ENCODE peak calls at places on chromosome 2, in eight cellular contexts. G, M, K, C, E, A, N and F are unnamed samples. For H3K27me3, the result is how much of the 10 kb centered on the place peaks cover.

GRCh38 chr2:207046642-207047213 is 107.4 kb downstream of the CPO start:
- DNase-seq in E (no peak), K (no peak), A (no peak), N (peak), G (no peak), M (no peak), C (peak), F (peak)

GRCh38 chr2:17300141-17300540 is 218.1 kb downstream of the RAD51AP2 start:
- DNase-seq in E (no peak), K (no peak), A (no peak), C (peak), M (no peak), G (no peak), N (no peak), F (peak)

GRCh38 chr2:54680397-54681032 is 42.9 kb upstream of the EML6 start:
- DNase-seq in N (no peak), G (no peak), E (no peak), A (no peak), M (no peak), C (peak), K (no peak), F (no peak)

GRCh38 chr2:199344012-199344411 is 113.7 kb downstream of the SATB2 start:
- DNase-seq in N (no peak), M (no peak), E (no peak), G (no peak), K (no peak), A (no peak), C (no peak), F (no peak)

GRCh38 chr2:110732422-110733413 is at the start of gene ACOXL:
- DNase-seq in M (no peak), C (no peak), G (no peak), K (no peak), A (no peak), E (peak), N (no peak), F (peak)

GRCh38 chr2:120445431-120446143 is 99.7 kb downstream of the INHBB start:
- DNase-seq in E (peak), N (no peak), A (peak), G (no peak), K (no peak), C (peak), M (no peak), F (peak)

GRCh38 chr2:54122939-54123338 is 7.5 kb downstream of the ACYP2 start:
- DNase-seq in E (no peak), K (no peak), G (peak), N (no peak), A (peak), M (no peak), C (peak), F (peak)

GRCh38 chr2:5692561-5693287 is 540 bp downstream of the SOX11 start:
- DNase-seq in A (no peak), M (no peak), N (no peak), G (no peak), E (peak), K (no peak), C (peak), F (no peak)

GRCh38 chr2:217988014-217988839 is 14.6 kb downstream of the TNS1 start:
- DNase-seq in G (peak), K (peak), E (peak), M (peak), A (peak), C (peak), N (peak), F (peak)

GRCh38 chr2:70888925-70889715 is 46.6 kb upstream of the ATP6V1B1 start:
- DNase-seq in C (no peak), K (no peak), E (no peak), N (no peak), A (no peak), G (no peak), M (peak), F (no peak)

GRCh38 chr2:147451131-147451530 is 393.7 kb upstream of the ACVR2A start:
- DNase-seq in M (no peak), A (no peak), E (no peak), N (no peak), K (no peak), G (no peak), C (no peak), F (no peak)

GRCh38 chr2:113078350-113078839 is 10.6 kb downstream of the IL1F10 start:
- DNase-seq in A (no peak), M (no peak), N (no peak), K (no peak), G (no peak), C (peak), E (no peak), F (peak)

GRCh38 chr2:109066917-109067828 is 61.8 kb upstream of the SH3RF3 start:
- DNase-seq in E (peak), N (no peak), M (no peak), A (no peak), K (no peak), G (no peak), C (peak), F (no peak)

GRCh38 chr2:190513877-190514276 is 20.6 kb downstream of the NEMP2 start:
- DNase-seq in K (no peak), G (no peak), E (no peak), A (no peak), M (no peak), N (no peak), C (no peak), F (no peak)

GRCh38 chr2:12296915-12297314 is 419.8 kb upstream of the TRIB2 start:
- DNase-seq in A (no peak), K (no peak), G (no peak), C (no peak), E (no peak), M (no peak), N (no peak), F (no peak)

GRCh38 chr2:118014492-118014824 is 588 bp upstream of the CCDC93 start:
- DNase-seq in N (no peak), C (no peak), G (no peak), K (no peak), M (peak), E (no peak), A (no peak), F (no peak)

GRCh38 chr2:58762176-58762781 is 521.2 kb upstream of the FANCL start:
- DNase-seq in K (no peak), A (peak), C (peak), G (peak), E (peak), M (peak), N (peak), F (peak)

GRCh38 chr2:186456941-186457340 is 29.1 kb upstream of the ZC3H15 start:
- DNase-seq in C (peak), E (no peak), M (no peak), N (no peak), A (no peak), K (no peak), G (no peak), F (peak)

GRCh38 chr2:133791191-133791590 is 222.9 kb upstream of the NCKAP5 start:
- DNase-seq in N (no peak), K (no peak), M (no peak), C (peak), E (no peak), A (no peak), G (no peak), F (peak)

GRCh38 chr2:24711881-24712280 is 81.3 kb downstream of the PTRHD1 start:
- DNase-seq in G (no peak), E (no peak), N (no peak), A (no peak), M (no peak), K (no peak), C (no peak), F (no peak)

GRCh38 chr2:237485844-237486243 is 1.2 kb upstream of the MLPH start:
- DNase-seq in C (no peak), G (no peak), A (no peak), E (no peak), N (no peak), K (no peak), M (no peak), F (no peak)

GRCh38 chr2:187542123-187542522 is 12.1 kb downstream of the TFPI start:
- DNase-seq in N (no peak), G (no peak), M (no peak), K (no peak), C (peak), E (no peak), A (no peak), F (no peak)

GRCh38 chr2:77778917-77779316 is 256.7 kb upstream of the LRRTM4 start:
- DNase-seq in C (no peak), A (no peak), N (no peak), G (no peak), K (no peak), E (no peak), M (no peak), F (no peak)

GRCh38 chr2:118264591-118264990 is 176.3 kb downstream of the INSIG2 start:
- DNase-seq in A (no peak), M (no peak), K (no peak), N (no peak), C (peak), G (no peak), E (no peak), F (no peak)

GRCh38 chr2:190809139-190809764 is 71.4 kb upstream of the GLS start:
- DNase-seq in E (no peak), G (no peak), K (no peak), M (no peak), A (peak), C (no peak), N (no peak), F (no peak)

GRCh38 chr2:130336877-130337734 is 5.6 kb upstream of the IMP4 start:
- DNase-seq in M (peak), N (no peak), E (peak), C (peak), G (peak), K (peak), A (peak), F (peak)

GRCh38 chr2:83665894-83666293 is 793.2 kb downstream of the SUCLG1 start:
- DNase-seq in A (peak), M (no peak), G (no peak), K (no peak), E (no peak), C (peak), N (no peak), F (peak)

GRCh38 chr2:120316071-120316470 is 29.9 kb upstream of the INHBB start:
- DNase-seq in A (no peak), K (no peak), N (no peak), C (no peak), G (no peak), E (peak), M (no peak), F (no peak)

GRCh38 chr2:226903179-226903578 is 67.3 kb downstream of the RHBDD1 start:
- DNase-seq in A (no peak), G (peak), N (no peak), K (no peak), M (no peak), C (peak), E (no peak), F (peak)

GRCh38 chr2:18149660-18150246 is 271.3 kb downstream of the KCNS3 start:
- DNase-seq in G (no peak), N (no peak), A (peak), K (no peak), M (no peak), E (no peak), C (peak), F (peak)

GRCh38 chr2:203728321-203728720 is 21.9 kb downstream of the CD28 start:
- DNase-seq in M (no peak), G (no peak), A (no peak), K (no peak), C (no peak), E (no peak), N (no peak), F (no peak)

GRCh38 chr2:210169871-210170441 is 1.3 kb downstream of the KANSL1L start:
- DNase-seq in N (peak), A (peak), G (peak), K (no peak), E (no peak), M (peak), C (peak), F (peak)

GRCh38 chr2:26488463-26489212 is 10.7 kb upstream of the OTOF start:
- DNase-seq in C (no peak), K (no peak), N (no peak), E (peak), G (no peak), A (no peak), M (no peak), F (no peak)

GRCh38 chr2:137724879-137725278 is 239.4 kb upstream of the HNMT start:
- DNase-seq in C (no peak), K (no peak), M (no peak), N (no peak), E (no peak), G (no peak), A (no peak), F (no peak)

GRCh38 chr2:197322729-197323720 is 12.4 kb upstream of the ANKRD44 start:
- DNase-seq in C (no peak), M (no peak), A (peak), N (no peak), E (no peak), K (no peak), G (no peak), F (no peak)

GRCh38 chr2:223538920-223539440 is 63.2 kb downstream of the SCG2 start:
- DNase-seq in M (no peak), E (no peak), N (no peak), K (no peak), A (no peak), G (no peak), C (peak), F (no peak)

GRCh38 chr2:141109633-141110032 is 1021.2 kb downstream of the LRP1B start:
- DNase-seq in C (no peak), E (no peak), N (no peak), G (no peak), K (no peak), M (no peak), A (peak), F (peak)

GRCh38 chr2:28736034-28736433 is 15.6 kb upstream of the PPP1CB start:
- DNase-seq in C (peak), N (no peak), A (no peak), K (peak), E (no peak), M (peak), G (peak), F (no peak)

GRCh38 chr2:135022952-135023880 is 24.0 kb downstream of the MAP3K19 start:
- DNase-seq in G (no peak), N (no peak), E (no peak), A (no peak), K (no peak), C (no peak), M (no peak), F (no peak)
- H3K4me3 ChIP-seq in G (no peak), N (no peak), E (no peak), A (no peak), K (no peak), C (no peak), M (no peak), F (no peak)

DNA sequence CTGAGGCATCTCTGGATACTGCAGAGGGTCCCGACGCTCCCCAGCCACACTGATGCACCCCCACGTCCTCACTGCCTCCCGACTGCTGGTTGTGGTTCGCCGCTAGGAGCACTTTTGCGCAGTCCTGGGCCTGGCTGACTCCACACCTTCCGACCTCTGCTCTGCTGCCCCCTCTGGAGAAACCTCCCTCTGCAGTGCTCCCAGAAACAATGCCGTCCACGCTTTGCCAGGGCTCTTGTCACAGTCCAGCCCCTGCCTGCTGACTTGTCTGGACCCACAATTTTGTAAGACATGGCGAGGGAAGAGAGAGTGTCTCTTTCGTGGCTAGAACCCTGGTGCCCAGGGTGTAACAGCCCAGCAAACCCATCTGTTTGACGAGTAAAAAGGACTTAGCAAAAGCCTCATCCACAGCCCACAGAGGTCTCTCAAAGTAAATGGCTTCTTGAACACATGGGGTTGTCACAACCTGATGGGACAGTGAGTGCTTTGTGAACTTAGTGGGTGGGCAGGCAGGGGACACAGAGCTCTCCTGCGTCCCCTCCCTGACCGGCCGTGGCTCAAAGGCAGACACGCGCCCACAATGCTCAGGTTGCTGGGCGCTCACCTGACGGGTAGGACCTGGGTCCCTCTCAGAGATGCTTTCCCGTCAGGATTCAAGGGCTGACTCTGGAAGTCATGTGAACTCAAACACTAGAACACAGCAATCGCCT is 4.0 kb downstream of the COPS9 start:
- DNase-seq in C (no peak), K (no peak), G (no peak), A (no peak), M (no peak), N (no peak), E (peak), F (no peak)
- TF ChIP-seq CTCF in C (no peak), K (no peak), G (no peak), A (no peak), M (no peak), N (no peak), E (no peak), F (peak)

DNA sequence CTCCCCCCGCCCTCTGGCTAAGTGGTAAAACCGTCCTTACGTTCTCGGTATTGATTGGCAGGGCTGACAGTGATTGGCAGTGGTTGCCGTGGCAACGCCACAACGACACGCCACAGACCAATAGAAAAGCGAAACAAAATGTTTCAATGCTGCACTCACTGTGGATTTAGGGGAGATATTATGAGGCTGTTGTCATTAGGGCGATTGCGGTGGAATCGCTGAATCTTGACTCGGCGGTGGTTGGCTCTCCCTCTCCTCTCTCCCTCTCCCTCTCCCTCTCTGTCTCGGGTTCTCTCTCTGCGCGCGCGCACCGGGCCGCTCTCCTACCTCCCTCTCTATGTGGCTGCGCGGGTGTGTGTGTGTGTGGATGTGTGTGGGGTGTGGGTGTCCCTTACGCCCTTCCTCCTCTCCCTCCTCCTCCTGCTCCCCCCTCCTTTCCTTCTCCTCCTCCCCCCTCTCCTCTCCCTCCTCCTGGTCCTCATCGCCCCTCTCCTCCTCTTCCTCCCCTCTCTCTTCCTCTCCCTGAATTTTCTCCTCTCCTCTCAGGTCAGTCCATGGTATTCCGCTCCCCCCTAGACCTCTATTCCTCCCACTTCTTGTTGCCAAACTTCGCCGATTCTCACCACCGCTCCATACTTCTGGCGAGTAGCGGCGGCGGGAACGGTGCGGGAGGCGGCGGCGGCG is at the start of gene SIX3:
- DNase-seq in G (no peak), C (peak), M (no peak), N (no peak), K (no peak), A (no peak), E (peak), F (no peak)
- H3K27me3 ChIP-seq in G (half or more), C (half or more), M (half or more), N (half or more), K (under half), A (half or more), E (half or more), F (half or more)

DNA sequence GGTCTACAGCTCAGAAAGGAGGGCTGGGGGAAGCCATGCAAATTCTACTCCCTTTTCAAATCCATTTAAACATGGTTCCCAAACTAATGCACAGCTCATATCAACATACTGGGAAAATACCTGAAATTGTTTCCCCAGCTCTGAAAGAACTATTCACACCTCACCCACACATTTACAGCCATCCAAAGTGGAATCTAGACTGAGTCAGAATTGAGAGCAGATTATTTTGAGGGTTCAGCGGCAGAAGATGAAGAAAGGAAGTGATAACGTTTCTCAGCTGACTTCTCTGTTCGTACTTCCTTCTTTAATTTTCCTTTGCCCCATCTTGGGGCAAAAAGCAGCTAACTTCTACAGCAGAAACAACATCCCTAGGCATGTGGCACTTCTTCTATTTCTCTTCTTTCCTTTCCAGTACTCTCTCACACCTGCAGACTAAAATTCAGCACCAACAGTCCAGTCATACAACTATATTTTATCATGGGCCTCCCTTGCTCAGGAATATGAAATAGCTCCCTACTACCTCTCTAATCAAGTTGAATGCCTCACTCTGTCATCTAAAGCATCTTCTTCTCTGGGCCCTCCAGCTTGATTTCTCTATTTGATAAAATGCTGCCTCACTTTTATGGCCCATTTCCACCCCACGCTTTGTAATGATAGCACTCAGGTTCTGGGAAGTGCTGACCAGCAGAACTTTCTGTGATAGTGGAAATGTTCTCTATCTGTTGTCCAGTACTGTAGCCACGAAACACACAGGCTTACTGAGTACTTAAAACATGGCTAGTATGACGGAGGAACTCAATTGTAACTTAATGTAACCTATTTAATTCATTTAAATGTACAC is 35.9 kb downstream of the ARHGAP25 start:
- DNase-seq in A (no peak), M (no peak), G (no peak), K (no peak), C (peak), E (no peak), N (peak), F (no peak)
- H3K4me3 ChIP-seq in A (no peak), M (no peak), G (no peak), K (no peak), C (no peak), E (no peak), N (no peak), F (no peak)

GRCh38 chr2:231785822-231786176 is 446 bp upstream of the COPS7B start:
- DNase-seq in E (no peak), C (no peak), N (no peak), A (no peak), K (no peak), M (no peak), G (no peak), F (no peak)

GRCh38 chr2:231791107-231791506 is 4.9 kb downstream of the COPS7B start:
- DNase-seq in C (no peak), E (no peak), K (no peak), G (no peak), A (peak), N (no peak), M (no peak), F (no peak)

GRCh38 chr2:231786177-231786916 is at the start of gene COPS7B:
- DNase-seq in A (peak), E (peak), K (peak), C (peak), M (peak), G (peak), N (peak), F (peak)

GRCh38 chr2:231785413-231785812 is 832 bp upstream of the COPS7B start:
- DNase-seq in M (no peak), K (no peak), A (no peak), C (no peak), N (no peak), G (no peak), E (no peak), F (no peak)

DNA sequence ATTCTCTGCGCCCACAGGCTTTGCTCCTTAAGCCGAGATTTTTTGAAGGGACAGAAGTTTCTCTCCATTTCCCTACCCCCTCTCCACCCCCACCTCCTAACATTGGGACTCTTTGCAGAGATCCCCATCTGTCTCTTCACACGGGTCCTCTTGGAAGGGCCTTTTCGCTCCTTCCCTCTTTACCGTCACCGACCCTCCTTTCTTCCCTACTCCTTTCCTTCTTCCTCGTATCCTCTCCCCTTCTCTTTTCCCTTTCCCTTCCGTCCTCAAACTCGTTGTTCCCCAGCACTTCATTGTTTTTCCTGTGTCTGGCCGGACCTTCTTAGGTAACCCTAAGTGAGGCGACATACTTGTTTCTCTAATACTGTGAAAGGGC is 660 bp downstream of the COPS7B start:
- DNase-seq in G (no peak), K (no peak), N (no peak), C (no peak), M (no peak), A (no peak), E (no peak), F (no peak)
- TF ChIP-seq CTCF in G (no peak), K (no peak), N (no peak), C (no peak), M (no peak), A (no peak), E (no peak), F (no peak)

GRCh38 chr2:42133771-42134195 is 35.4 kb upstream of the EML4 start:
- DNase-seq in N (no peak), E (no peak), K (no peak), C (peak), G (no peak), M (no peak), A (no peak), F (no peak)
- H3K27me3 ChIP-seq in N (under half), E (under half), K (under half), C (under half), G (under half), M (under half), A (under half), F (under half)